ENCODE peak calls at places on chromosome 7, in seven cellular contexts. O, L, B, H, I, Y and V are unnamed samples.

GRCh38 chr7:5217851-5218331 is 27.9 kb downstream of the WIPI2 start:
- DNase-seq in B (no peak), Y (no peak), H (no peak), O (no peak), L (no peak), I (no peak), V (no peak)

GRCh38 chr7:37756797-37757551 is 73.4 kb downstream of the GPR141 start:
- DNase-seq in I (no peak), L (no peak), Y (no peak), H (no peak), B (no peak), O (no peak), V (no peak)

GRCh38 chr7:19690736-19691135 is 18.1 kb downstream of the POLR1F start:
- DNase-seq in Y (no peak), H (no peak), I (no peak), O (no peak), B (no peak), L (no peak), V (no peak)

GRCh38 chr7:49001610-49002033 is 77.3 kb downstream of the CDC14C start:
- DNase-seq in Y (no peak), H (peak), L (no peak), B (no peak), O (no peak), I (peak), V (no peak)

GRCh38 chr7:39490296-39490695 is 75.9 kb upstream of the YAE1 start:
- DNase-seq in I (no peak), L (no peak), H (no peak), Y (no peak), O (no peak), B (no peak), V (no peak)

GRCh38 chr7:23341846-23342598 is 42.9 kb downstream of the MALSU1 start:
- DNase-seq in B (peak), L (no peak), O (no peak), H (no peak), I (no peak), Y (no peak), V (no peak)

GRCh38 chr7:41938371-41938770 is 235.5 kb upstream of the INHBA start:
- DNase-seq in L (no peak), B (no peak), I (no peak), H (no peak), Y (no peak), O (no peak), V (no peak)

GRCh38 chr7:75662579-75663301 is 76.0 kb downstream of the HIP1 start:
- DNase-seq in B (no peak), L (no peak), O (no peak), Y (no peak), H (no peak), I (no peak), V (no peak)

GRCh38 chr7:44595934-44596635 is 10.3 kb upstream of the OGDH start:
- DNase-seq in I (no peak), O (no peak), L (no peak), H (no peak), Y (no peak), B (peak), V (peak)

GRCh38 chr7:157558516-157558874 is 221.7 kb downstream of the DNAJB6 start:
- DNase-seq in I (no peak), Y (no peak), H (no peak), L (no peak), B (no peak), O (no peak), V (no peak)

GRCh38 chr7:142873281-142873784 is 12.2 kb downstream of the TRPV6 start:
- DNase-seq in H (peak), O (peak), B (no peak), I (peak), Y (no peak), L (peak), V (no peak)

GRCh38 chr7:132095111-132095765 is 481.0 kb downstream of the PLXNA4 start:
- DNase-seq in B (no peak), Y (no peak), H (no peak), I (no peak), L (no peak), O (no peak), V (no peak)

GRCh38 chr7:22001345-22002004 is 55.8 kb upstream of the CDCA7L start:
- DNase-seq in L (peak), Y (peak), I (peak), H (peak), O (peak), B (peak), V (peak)

GRCh38 chr7:47992446-47992845 is 13.0 kb upstream of the HUS1 start:
- DNase-seq in H (no peak), O (no peak), L (no peak), B (no peak), I (no peak), Y (no peak), V (no peak)